ENCODE peak calls at places on chromosomes 4 and X, in eight cellular contexts. One of them, this sample, is unnamed.

GRCh38 chr4:48193921-48194320 is 59.9 kb upstream of the TXK start:
- DNase-seq in substantia nigra: no peak
- DNase-seq in HL-60: no peak
- DNase-seq in hepatocyte: no peak
- DNase-seq in colonic mucosa: no peak
- DNase-seq in tibial artery: no peak
- DNase-seq in OCI-LY7: no peak
- DNase-seq in IMR-90: no peak
- DNase-seq in this sample: no peak

GRCh38 chr4:140367738-140368137 is 5.7 kb upstream of the SCOC start:
- DNase-seq in substantia nigra: no peak
- DNase-seq in HL-60: no peak
- DNase-seq in hepatocyte: no peak
- DNase-seq in colonic mucosa: no peak
- DNase-seq in tibial artery: no peak
- DNase-seq in OCI-LY7: no peak
- DNase-seq in IMR-90: peak
- DNase-seq in this sample: no peak

GRCh38 chrX:39828971-39829370 is 268.8 kb downstream of the BCOR start:
- DNase-seq in substantia nigra: no peak
- DNase-seq in HL-60: no peak
- DNase-seq in hepatocyte: no peak
- DNase-seq in colonic mucosa: no peak
- DNase-seq in tibial artery: no peak
- DNase-seq in OCI-LY7: no peak
- DNase-seq in IMR-90: no peak
- DNase-seq in this sample: no peak

GRCh38 chrX:102651968-102652744 is 873 bp downstream of the GPRASP1 start:
- DNase-seq in substantia nigra: peak
- DNase-seq in HL-60: no peak
- DNase-seq in hepatocyte: peak
- DNase-seq in colonic mucosa: peak
- DNase-seq in tibial artery: peak
- DNase-seq in OCI-LY7: no peak
- DNase-seq in IMR-90: peak
- DNase-seq in this sample: no peak

GRCh38 chrX:72245461-72246089 is 6.7 kb upstream of the ERCC6L start:
- DNase-seq in substantia nigra: peak
- DNase-seq in HL-60: peak
- DNase-seq in hepatocyte: peak
- DNase-seq in colonic mucosa: peak
- DNase-seq in tibial artery: peak
- DNase-seq in OCI-LY7: peak
- DNase-seq in IMR-90: peak
- DNase-seq in this sample: peak

GRCh38 chr4:188934320-188934975 is 795.2 kb downstream of the TRIML1 start:
- DNase-seq in substantia nigra: no peak
- DNase-seq in HL-60: no peak
- DNase-seq in hepatocyte: no peak
- DNase-seq in colonic mucosa: no peak
- DNase-seq in tibial artery: no peak
- DNase-seq in OCI-LY7: no peak
- DNase-seq in IMR-90: peak
- DNase-seq in this sample: no peak

GRCh38 chr4:159444668-159445067 is 341.8 kb downstream of the RAPGEF2 start:
- DNase-seq in substantia nigra: no peak
- DNase-seq in HL-60: no peak
- DNase-seq in hepatocyte: no peak
- DNase-seq in colonic mucosa: no peak
- DNase-seq in tibial artery: no peak
- DNase-seq in OCI-LY7: no peak
- DNase-seq in IMR-90: peak
- DNase-seq in this sample: no peak

GRCh38 chr4:38242822-38243384 is 282.7 kb downstream of the PTTG2 start:
- DNase-seq in substantia nigra: no peak
- DNase-seq in HL-60: no peak
- DNase-seq in hepatocyte: no peak
- DNase-seq in colonic mucosa: no peak
- DNase-seq in tibial artery: no peak
- DNase-seq in OCI-LY7: no peak
- DNase-seq in IMR-90: no peak
- DNase-seq in this sample: no peak

GRCh38 chr4:175805863-175806262 is 6.2 kb downstream of the GPM6A start:
- DNase-seq in substantia nigra: no peak
- DNase-seq in HL-60: no peak
- DNase-seq in hepatocyte: no peak
- DNase-seq in colonic mucosa: no peak
- DNase-seq in tibial artery: no peak
- DNase-seq in OCI-LY7: no peak
- DNase-seq in IMR-90: no peak
- DNase-seq in this sample: no peak

GRCh38 chrX:17242470-17242869 is 132.5 kb upstream of the NHS start:
- DNase-seq in substantia nigra: no peak
- DNase-seq in HL-60: peak
- DNase-seq in hepatocyte: peak
- DNase-seq in colonic mucosa: peak
- DNase-seq in tibial artery: peak
- DNase-seq in OCI-LY7: peak
- DNase-seq in IMR-90: peak
- DNase-seq in this sample: no peak

GRCh38 chr4:133969202-133969873 is 232.3 kb downstream of the PABPC4L start:
- DNase-seq in substantia nigra: no peak
- DNase-seq in HL-60: no peak
- DNase-seq in hepatocyte: peak
- DNase-seq in colonic mucosa: no peak
- DNase-seq in tibial artery: peak
- DNase-seq in OCI-LY7: no peak
- DNase-seq in IMR-90: peak
- DNase-seq in this sample: no peak

GRCh38 chr4:152778656-152779512 is 646 bp downstream of the TIGD4 start:
- DNase-seq in substantia nigra: no peak
- DNase-seq in HL-60: peak
- DNase-seq in hepatocyte: peak
- DNase-seq in colonic mucosa: peak
- DNase-seq in tibial artery: peak
- DNase-seq in OCI-LY7: peak
- DNase-seq in IMR-90: peak
- DNase-seq in this sample: no peak

GRCh38 chr4:114945616-114946015 is 167.8 kb downstream of the NDST4 start:
- DNase-seq in substantia nigra: no peak
- DNase-seq in HL-60: no peak
- DNase-seq in hepatocyte: no peak
- DNase-seq in colonic mucosa: no peak
- DNase-seq in tibial artery: no peak
- DNase-seq in OCI-LY7: no peak
- DNase-seq in IMR-90: no peak
- DNase-seq in this sample: no peak

GRCh38 chr4:793941-794621 is 31.8 kb downstream of the CPLX1 start:
- DNase-seq in substantia nigra: no peak
- DNase-seq in HL-60: no peak
- DNase-seq in hepatocyte: no peak
- DNase-seq in colonic mucosa: no peak
- DNase-seq in tibial artery: no peak
- DNase-seq in OCI-LY7: peak
- DNase-seq in IMR-90: peak
- DNase-seq in this sample: peak

GRCh38 chr4:157265281-157265680 is 44.8 kb downstream of the GRIA2 start:
- DNase-seq in substantia nigra: no peak
- DNase-seq in HL-60: no peak
- DNase-seq in hepatocyte: peak
- DNase-seq in colonic mucosa: no peak
- DNase-seq in tibial artery: no peak
- DNase-seq in OCI-LY7: no peak
- DNase-seq in IMR-90: no peak
- DNase-seq in this sample: no peak

GRCh38 chr4:10054571-10055041 is 33.3 kb upstream of the SLC2A9 start:
- DNase-seq in substantia nigra: no peak
- DNase-seq in HL-60: no peak
- DNase-seq in hepatocyte: no peak
- DNase-seq in colonic mucosa: no peak
- DNase-seq in tibial artery: no peak
- DNase-seq in OCI-LY7: no peak
- DNase-seq in IMR-90: no peak
- DNase-seq in this sample: no peak

GRCh38 chrX:69076084-69076483 is 89.2 kb downstream of the PJA1 start:
- DNase-seq in substantia nigra: no peak
- DNase-seq in HL-60: no peak
- DNase-seq in hepatocyte: no peak
- DNase-seq in colonic mucosa: no peak
- DNase-seq in tibial artery: no peak
- DNase-seq in OCI-LY7: no peak
- DNase-seq in IMR-90: no peak
- DNase-seq in this sample: no peak

DNA sequence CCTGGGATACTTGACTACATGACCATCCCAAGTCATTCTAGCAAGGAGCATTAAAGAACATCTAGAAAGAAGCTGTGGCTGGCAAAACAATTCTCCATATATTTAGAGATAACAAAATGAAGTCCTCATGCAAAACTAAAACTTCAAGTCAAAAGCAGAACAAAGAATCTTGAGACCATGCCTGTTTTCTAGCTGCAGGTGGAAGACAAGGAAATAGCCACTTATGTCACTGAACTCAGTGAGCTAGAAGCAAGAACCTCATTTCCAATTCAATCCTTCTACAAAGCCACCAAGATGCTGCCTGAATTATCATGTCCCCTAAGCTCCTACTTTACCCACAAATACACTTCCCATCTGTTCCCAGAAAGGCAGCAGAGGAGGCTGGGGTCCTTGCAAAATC is 13.8 kb downstream of the USP46 start:
- DNase-seq in substantia nigra: no peak
- DNase-seq in HL-60: no peak
- DNase-seq in hepatocyte: no peak
- DNase-seq in colonic mucosa: no peak
- DNase-seq in tibial artery: no peak
- DNase-seq in OCI-LY7: peak
- DNase-seq in IMR-90: no peak
- DNase-seq in this sample: no peak
- H3K27ac ChIP-seq in substantia nigra: no peak
- H3K27ac ChIP-seq in HL-60: no peak
- H3K27ac ChIP-seq in hepatocyte: no peak
- H3K27ac ChIP-seq in colonic mucosa: no peak
- H3K27ac ChIP-seq in tibial artery: no peak
- H3K27ac ChIP-seq in OCI-LY7: no peak
- H3K27ac ChIP-seq in IMR-90: no peak
- H3K27ac ChIP-seq in this sample: no peak

GRCh38 chr4:113682730-113683129 is 78.8 kb downstream of the CAMK2D start:
- DNase-seq in substantia nigra: no peak
- DNase-seq in HL-60: no peak
- DNase-seq in hepatocyte: no peak
- DNase-seq in colonic mucosa: no peak
- DNase-seq in tibial artery: no peak
- DNase-seq in OCI-LY7: no peak
- DNase-seq in IMR-90: peak
- DNase-seq in this sample: no peak

GRCh38 chr4:113678651-113679050 is 82.9 kb downstream of the CAMK2D start:
- DNase-seq in substantia nigra: no peak
- DNase-seq in HL-60: no peak
- DNase-seq in hepatocyte: no peak
- DNase-seq in colonic mucosa: no peak
- DNase-seq in tibial artery: no peak
- DNase-seq in OCI-LY7: no peak
- DNase-seq in IMR-90: peak
- DNase-seq in this sample: no peak

GRCh38 chr4:113686950-113687718 is 74.4 kb downstream of the CAMK2D start:
- DNase-seq in substantia nigra: no peak
- DNase-seq in HL-60: no peak
- DNase-seq in hepatocyte: no peak
- DNase-seq in colonic mucosa: no peak
- DNase-seq in tibial artery: no peak
- DNase-seq in OCI-LY7: no peak
- DNase-seq in IMR-90: peak
- DNase-seq in this sample: no peak

GRCh38 chr4:113684534-113685091 is 76.9 kb downstream of the CAMK2D start:
- DNase-seq in substantia nigra: no peak
- DNase-seq in HL-60: no peak
- DNase-seq in hepatocyte: peak
- DNase-seq in colonic mucosa: peak
- DNase-seq in tibial artery: peak
- DNase-seq in OCI-LY7: peak
- DNase-seq in IMR-90: peak
- DNase-seq in this sample: no peak

GRCh38 chr4:113683143-113683542 is 78.4 kb downstream of the CAMK2D start:
- DNase-seq in substantia nigra: no peak
- DNase-seq in HL-60: no peak
- DNase-seq in hepatocyte: no peak
- DNase-seq in colonic mucosa: no peak
- DNase-seq in tibial artery: no peak
- DNase-seq in OCI-LY7: peak
- DNase-seq in IMR-90: no peak
- DNase-seq in this sample: no peak
- H3K27ac ChIP-seq in substantia nigra: no peak
- H3K27ac ChIP-seq in HL-60: no peak
- H3K27ac ChIP-seq in hepatocyte: peak
- H3K27ac ChIP-seq in colonic mucosa: peak
- H3K27ac ChIP-seq in tibial artery: peak
- H3K27ac ChIP-seq in OCI-LY7: peak
- H3K27ac ChIP-seq in IMR-90: peak
- H3K27ac ChIP-seq in this sample: no peak

DNA sequence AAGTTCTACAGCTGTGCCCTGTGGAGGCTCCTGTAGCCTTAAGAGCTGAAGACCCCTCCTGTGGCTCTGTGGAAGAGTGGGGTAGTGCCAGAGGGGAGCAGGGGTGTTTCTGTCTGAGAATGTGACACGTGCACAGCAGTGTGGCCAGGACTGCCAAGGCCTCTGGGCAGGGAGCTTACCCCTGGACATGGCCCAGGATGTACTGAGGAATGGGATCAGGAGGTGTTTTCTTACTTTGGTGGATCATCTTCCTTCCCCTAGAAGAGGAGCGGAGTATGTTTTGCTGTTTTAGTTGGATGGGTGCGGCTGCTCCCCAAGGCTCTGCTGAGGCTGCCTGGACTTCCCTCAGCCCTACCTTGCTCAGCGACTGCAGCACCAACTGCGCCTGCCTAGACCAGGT is 342.6 kb downstream of the ARHGAP10 start:
- DNase-seq in substantia nigra: no peak
- DNase-seq in HL-60: no peak
- DNase-seq in hepatocyte: no peak
- DNase-seq in colonic mucosa: no peak
- DNase-seq in tibial artery: no peak
- DNase-seq in OCI-LY7: no peak
- DNase-seq in IMR-90: no peak
- DNase-seq in this sample: no peak
- H3K27ac ChIP-seq in substantia nigra: no peak
- H3K27ac ChIP-seq in HL-60: no peak
- H3K27ac ChIP-seq in hepatocyte: no peak
- H3K27ac ChIP-seq in colonic mucosa: no peak
- H3K27ac ChIP-seq in tibial artery: no peak
- H3K27ac ChIP-seq in OCI-LY7: no peak
- H3K27ac ChIP-seq in IMR-90: no peak
- H3K27ac ChIP-seq in this sample: no peak

DNA sequence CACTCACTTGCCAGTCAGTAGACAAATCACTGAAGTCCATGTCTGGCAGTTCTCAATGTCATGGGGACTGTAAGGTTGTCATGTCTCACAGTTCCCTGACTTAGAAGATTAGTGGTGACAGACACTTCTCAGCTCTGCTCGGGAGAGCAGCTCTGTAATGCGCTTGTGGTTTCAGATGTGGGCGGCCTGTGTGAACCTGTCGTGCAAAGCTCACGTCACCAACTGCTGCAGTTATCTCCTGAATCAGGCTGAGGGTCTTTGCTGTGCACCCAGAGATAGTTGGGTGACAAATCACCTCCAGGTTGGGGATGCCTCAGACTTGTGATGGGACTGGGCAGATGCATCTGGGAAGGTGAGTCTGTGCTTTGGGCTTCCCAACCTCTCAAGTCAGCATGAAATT is at the start of gene IL9R:
- DNase-seq in substantia nigra: no peak
- DNase-seq in HL-60: peak
- DNase-seq in hepatocyte: no peak
- DNase-seq in colonic mucosa: no peak
- DNase-seq in tibial artery: no peak
- DNase-seq in OCI-LY7: no peak
- DNase-seq in IMR-90: no peak
- DNase-seq in this sample: no peak
- H3K27ac ChIP-seq in substantia nigra: no peak
- H3K27ac ChIP-seq in HL-60: peak
- H3K27ac ChIP-seq in hepatocyte: no peak
- H3K27ac ChIP-seq in colonic mucosa: no peak
- H3K27ac ChIP-seq in tibial artery: no peak
- H3K27ac ChIP-seq in OCI-LY7: no peak
- H3K27ac ChIP-seq in IMR-90: no peak
- H3K27ac ChIP-seq in this sample: peak